ENCODE peak calls at places on chromosomes 1 and 21, in seven cellular contexts. B is HAP-1, A is fibroblast of lung, T is fibroblast of pulmonary artery, M is GM12865, S is AG04449, X is epithelial cell of esophagus. K is an unnamed sample.

GRCh38 chr1:197862671-197863070 is 39.8 kb upstream of the C1orf53 start:
- DNase-seq in A (no peak), S (no peak), X (peak), M (no peak), T (no peak), B (no peak), K (no peak)

GRCh38 chr1:54016343-54017282 is 1.4 kb downstream of the LDLRAD1 start:
- DNase-seq in S (no peak), A (peak), M (no peak), B (no peak), X (peak), T (peak), K (peak)

GRCh38 chr1:214086945-214087344 is 99.2 kb downstream of the PROX1 start:
- DNase-seq in B (peak), T (no peak), A (no peak), X (no peak), M (no peak), S (no peak), K (no peak)

GRCh38 chr1:77536813-77537212 is 145.6 kb downstream of the ZZZ3 start:
- DNase-seq in T (peak), X (peak), A (peak), S (peak), B (no peak), M (no peak), K (peak)

GRCh38 chr1:171150156-171150555 is 34.9 kb upstream of the FMO2 start:
- DNase-seq in A (no peak), M (no peak), B (no peak), X (peak), T (no peak), S (no peak), K (no peak)

GRCh38 chr21:14554948-14555347 is 8.8 kb upstream of the SAMSN1 start:
- DNase-seq in S (no peak), B (no peak), T (peak), X (peak), A (no peak), M (no peak), K (no peak)

GRCh38 chr1:208851376-208851775 is 607.2 kb upstream of the PLXNA2 start:
- DNase-seq in A (no peak), B (no peak), M (no peak), S (no peak), X (no peak), T (no peak), K (peak)

GRCh38 chr1:53535846-53536245 is 76.6 kb downstream of the DMRTB1 start:
- DNase-seq in X (no peak), A (no peak), S (no peak), B (no peak), M (no peak), T (no peak), K (no peak)

GRCh38 chr1:214071469-214071868 is 83.7 kb downstream of the PROX1 start:
- DNase-seq in S (no peak), A (no peak), T (no peak), X (no peak), M (no peak), B (no peak), K (no peak)

GRCh38 chr1:22579541-22580155 is 16.4 kb downstream of the EPHA8 start:
- DNase-seq in M (no peak), A (no peak), X (no peak), B (no peak), S (no peak), T (no peak), K (no peak)

GRCh38 chr21:17492415-17493168 is 20.3 kb upstream of the CXADR start:
- DNase-seq in B (no peak), A (no peak), T (no peak), S (no peak), M (no peak), X (peak), K (peak)

GRCh38 chr1:86499987-86500593 is 31.4 kb downstream of the CLCA1 start:
- DNase-seq in T (peak), X (no peak), B (no peak), S (no peak), A (peak), M (peak), K (peak)

GRCh38 chr1:239657291-239657690 is 270.9 kb downstream of the CHRM3 start:
- DNase-seq in B (no peak), M (no peak), T (no peak), A (no peak), X (peak), S (no peak), K (no peak)

GRCh38 chr21:41753001-41753725 is 13.7 kb downstream of the RIPK4 start:
- DNase-seq in S (no peak), A (no peak), M (no peak), B (no peak), T (no peak), X (no peak), K (no peak)

GRCh38 chr21:31892686-31893085 is 19.9 kb downstream of the HUNK start:
- DNase-seq in M (no peak), B (no peak), A (no peak), X (no peak), T (no peak), S (no peak), K (no peak)

GRCh38 chr1:28249013-28249870 is 10.1 kb upstream of the SESN2 start:
- DNase-seq in T (peak), M (peak), X (peak), S (no peak), B (peak), A (peak), K (peak)

GRCh38 chr1:25246600-25247023 is 642 bp downstream of the RSRP1 start:
- DNase-seq in B (peak), S (no peak), A (no peak), M (peak), T (no peak), X (peak), K (no peak)

GRCh38 chr1:234631721-234632125 is 21.7 kb upstream of the IRF2BP2 start:
- DNase-seq in A (peak), T (peak), S (no peak), M (no peak), B (no peak), X (peak), K (peak)

GRCh38 chr1:115355069-115355468 is 17.0 kb upstream of the NGF start:
- DNase-seq in B (no peak), M (no peak), S (no peak), X (no peak), A (no peak), T (no peak), K (no peak)

GRCh38 chr1:25695991-25696330 is 79.4 kb downstream of the MAN1C1 start:
- DNase-seq in X (peak), T (peak), M (no peak), A (peak), B (no peak), S (peak), K (peak)

GRCh38 chr1:56575865-56576264 is 3.5 kb downstream of the PLPP3 start:
- DNase-seq in M (no peak), A (no peak), T (no peak), S (no peak), B (no peak), X (no peak), K (no peak)

GRCh38 chr1:21633992-21634475 is 35.1 kb downstream of the RAP1GAP start:
- DNase-seq in M (no peak), X (no peak), T (no peak), B (no peak), A (no peak), S (no peak), K (no peak)

GRCh38 chr21:31872452-31873274 is at the start of gene HUNK:
- DNase-seq in B (peak), M (peak), T (peak), A (peak), S (no peak), X (peak), K (peak)

GRCh38 chr1:211328084-211328694 is 1.6 kb downstream of the TRAF5 start:
- DNase-seq in X (no peak), T (no peak), M (no peak), B (no peak), S (no peak), A (no peak), K (no peak)

GRCh38 chr1:151720190-151720953 is 950 bp upstream of the RIIAD1 start:
- DNase-seq in T (peak), S (no peak), A (peak), M (peak), B (no peak), X (no peak), K (peak)

GRCh38 chr1:228240411-228241240 is 32.8 kb downstream of the OBSCN start:
- DNase-seq in B (no peak), A (no peak), S (no peak), X (no peak), M (no peak), T (no peak), K (no peak)

GRCh38 chr1:39540504-39541031 is 36.0 kb downstream of the PABPC4 start:
- DNase-seq in A (peak), X (peak), M (no peak), T (peak), B (no peak), S (peak), K (peak)

GRCh38 chr1:247290576-247290975 is 34.7 kb downstream of the VN1R5 start:
- DNase-seq in X (no peak), S (no peak), B (no peak), A (no peak), T (no peak), M (no peak), K (no peak)

GRCh38 chr1:220527279-220528048 is 472 bp upstream of the MARK1 start:
- DNase-seq in M (peak), T (peak), S (no peak), B (peak), A (no peak), X (peak), K (no peak)

GRCh38 chr1:230706887-230707731 is 6.8 kb downstream of the AGT start:
- DNase-seq in T (no peak), S (no peak), M (no peak), A (no peak), B (no peak), X (no peak), K (no peak)

GRCh38 chr1:230708631-230709580 is 5.0 kb downstream of the AGT start:
- DNase-seq in S (no peak), X (peak), T (no peak), A (peak), B (peak), M (no peak), K (peak)

GRCh38 chr1:230706020-230706699 is 7.8 kb downstream of the AGT start:
- DNase-seq in T (no peak), M (no peak), B (no peak), X (no peak), A (no peak), S (no peak), K (no peak)

GRCh38 chr1:230709619-230710542 is 4.0 kb downstream of the AGT start:
- DNase-seq in A (no peak), M (no peak), S (no peak), B (no peak), T (no peak), X (no peak), K (no peak)

GRCh38 chr1:230707732-230708630 is 5.9 kb downstream of the AGT start:
- DNase-seq in B (no peak), A (no peak), S (no peak), T (no peak), X (no peak), M (no peak), K (no peak)
- H3K4me3 ChIP-seq in B (no peak), A (no peak), S (no peak), T (no peak), X (no peak), M (no peak), K (no peak)

GRCh38 chr21:38472709-38473108 is 25.6 kb downstream of the ERG start:
- DNase-seq in T (no peak), B (no peak), M (no peak), A (no peak), X (no peak), S (no peak), K (no peak)
- H3K4me3 ChIP-seq in T (no peak), B (no peak), M (no peak), A (no peak), X (no peak), S (no peak), K (no peak)

GRCh38 chr1:205810448-205811157 is 2.4 kb downstream of the SLC41A1 start:
- DNase-seq in X (no peak), A (no peak), T (peak), B (no peak), S (no peak), M (no peak), K (no peak)

GRCh38 chr1:205812271-205812877 is 624 bp downstream of the SLC41A1 start:
- DNase-seq in B (peak), X (no peak), T (peak), S (no peak), M (no peak), A (peak), K (no peak)

GRCh38 chr1:205812878-205813754 is at the start of gene SLC41A1:
- DNase-seq in M (peak), A (peak), X (peak), B (peak), S (peak), T (peak), K (peak)

GRCh38 chr1:205809942-205810345 is 3.1 kb downstream of the SLC41A1 start:
- DNase-seq in M (no peak), X (no peak), A (no peak), B (no peak), S (no peak), T (no peak), K (no peak)

DNA sequence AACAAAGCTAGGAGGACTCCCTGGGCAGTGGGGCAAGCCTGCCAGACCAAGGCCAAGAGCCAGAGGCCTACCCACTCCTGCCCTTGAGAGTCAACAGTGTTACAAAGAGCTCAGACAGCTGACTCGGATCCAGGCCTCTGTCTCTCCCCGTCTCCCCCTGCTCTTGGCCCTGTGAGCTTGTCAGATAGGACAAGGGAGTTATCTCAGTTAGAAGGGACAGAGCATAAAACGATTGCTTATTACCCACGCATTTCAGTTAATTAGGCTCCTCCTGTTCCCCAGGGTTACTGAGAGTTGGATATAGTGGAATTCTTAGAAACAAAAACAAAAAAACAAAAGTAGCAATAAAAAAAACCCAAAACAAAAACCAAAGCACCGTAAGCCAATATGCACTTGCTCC is 1.3 kb downstream of the SLC41A1 start:
- DNase-seq in X (no peak), T (peak), B (peak), A (peak), M (no peak), S (no peak), K (no peak)
- H3K4me3 ChIP-seq in X (peak), T (peak), B (peak), A (peak), M (no peak), S (peak), K (peak)

GRCh38 chr1:117425050-117425734 is 57.9 kb downstream of the MAN1A2 start:
- DNase-seq in T (no peak), X (no peak), B (no peak), M (no peak), S (no peak), A (no peak), K (no peak)

DNA sequence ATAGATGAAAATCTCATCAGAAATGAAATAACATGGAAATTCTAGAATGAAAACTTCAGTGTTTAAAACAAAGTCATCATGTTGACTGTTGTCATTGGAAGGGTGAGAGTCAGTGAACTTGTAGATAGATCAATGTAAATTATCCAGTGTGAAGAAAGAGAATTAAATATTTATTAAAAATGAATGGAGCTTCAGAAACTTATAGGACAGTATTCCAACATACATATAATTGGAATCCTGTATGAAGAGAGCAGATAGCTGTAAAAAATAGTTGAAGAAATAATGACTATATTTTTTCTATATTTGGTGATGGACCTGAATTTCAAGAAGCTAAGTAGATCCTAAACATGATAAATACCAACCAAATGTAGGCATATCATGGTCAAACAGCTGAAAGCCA is 60.0 kb downstream of the MAN1A2 start:
- DNase-seq in A (no peak), B (no peak), T (no peak), M (no peak), S (no peak), X (no peak), K (no peak)
- H3K4me3 ChIP-seq in A (no peak), B (no peak), T (no peak), M (no peak), S (no peak), X (no peak), K (no peak)

GRCh38 chr1:172646653-172647052 is 12.2 kb upstream of the FASLG start:
- DNase-seq in M (no peak), T (peak), A (no peak), X (no peak), S (no peak), B (no peak), K (no peak)
- H3K4me3 ChIP-seq in M (no peak), T (no peak), A (no peak), X (no peak), S (no peak), B (no peak), K (no peak)

DNA sequence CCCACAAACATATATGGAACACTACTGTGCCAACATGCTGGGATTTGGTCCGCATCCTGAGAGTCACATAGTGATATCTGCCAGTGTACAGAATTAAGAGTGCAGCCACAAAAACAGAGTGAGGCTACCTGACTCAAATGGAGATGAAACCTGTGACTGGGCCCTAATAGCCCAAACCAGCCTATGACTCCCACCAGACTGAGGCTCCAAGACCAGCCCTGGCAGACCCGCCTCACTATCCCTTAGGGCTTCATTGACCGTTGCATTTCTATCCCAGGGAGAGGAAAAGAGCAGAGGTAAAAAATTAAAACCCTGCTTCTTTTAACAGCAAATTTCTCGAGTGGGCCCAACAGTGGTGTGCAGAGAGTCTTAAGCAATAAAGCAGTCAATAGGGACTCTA is 155.7 kb downstream of the BARHL2 start:
- DNase-seq in T (no peak), A (no peak), S (no peak), X (no peak), M (no peak), B (no peak), K (no peak)
- H3K4me3 ChIP-seq in T (no peak), A (no peak), S (no peak), X (no peak), M (no peak), B (no peak), K (no peak)